ENCODE peak calls at places on chromosome 2, in six cellular contexts. N, K, J, Y, M and B are unnamed samples.
A peak's percentile ranks its signal among the peaks of the same experiment; 100 is the strongest.

GRCh38 chr2:217790681-217791392 is 212.0 kb downstream of the TNS1 start:
- DNase-seq in N (no peak), K (no peak), J (no peak), Y (no peak), M (no peak), B (peak; percentile 2)

GRCh38 chr2:109545828-109546713 is 67.7 kb downstream of the SEPTIN10 start:
- DNase-seq in N (peak; percentile 39), K (peak; percentile 62), J (peak; percentile 63), Y (peak; percentile 57), M (peak; percentile 28), B (peak; percentile 59)

GRCh38 chr2:46749042-46749461 is 166.6 kb downstream of the MCFD2 start:
- DNase-seq in N (no peak), K (peak; percentile 12), J (peak; percentile 73), Y (peak; percentile 25), M (no peak), B (no peak)

GRCh38 chr2:231483398-231484329 is 19.4 kb upstream of the NCL start:
- DNase-seq in N (no peak), K (no peak), J (no peak), Y (no peak), M (no peak), B (peak; percentile 39)

GRCh38 chr2:69724540-69725159 is 17.3 kb upstream of the ANXA4 start:
- DNase-seq in N (no peak), K (peak; percentile 74), J (peak; percentile 77), Y (peak; percentile 74), M (peak; percentile 62), B (peak; percentile 75)

GRCh38 chr2:54149623-54150501 is 34.4 kb downstream of the ACYP2 start:
- DNase-seq in N (no peak), K (no peak), J (no peak), Y (no peak), M (no peak), B (no peak)

GRCh38 chr2:225612636-225613035 is 213.1 kb downstream of the NYAP2 start:
- DNase-seq in N (no peak), K (no peak), J (no peak), Y (no peak), M (no peak), B (no peak)

GRCh38 chr2:28231110-28231621 is 161.5 kb upstream of the FOSL2 start:
- DNase-seq in N (no peak), K (no peak), J (no peak), Y (no peak), M (no peak), B (peak; percentile 27)

GRCh38 chr2:33804155-33804554 is 205.1 kb upstream of the FAM98A start:
- DNase-seq in N (no peak), K (no peak), J (no peak), Y (no peak), M (no peak), B (no peak)

GRCh38 chr2:201403904-201404303 is 46.8 kb upstream of the FLACC1 start:
- DNase-seq in N (no peak), K (peak; percentile 54), J (no peak), Y (no peak), M (no peak), B (no peak)

GRCh38 chr2:182445566-182445965 is 18.7 kb upstream of the PDE1A start:
- DNase-seq in N (no peak), K (no peak), J (no peak), Y (no peak), M (no peak), B (no peak)

GRCh38 chr2:219452361-219453317 is 18.0 kb downstream of the SPEG start:
- DNase-seq in N (no peak), K (no peak), J (no peak), Y (peak; percentile 33), M (peak; percentile 71), B (peak; percentile 63)

GRCh38 chr2:120601566-120601965 is 134.1 kb upstream of the GLI2 start:
- DNase-seq in N (no peak), K (no peak), J (no peak), Y (no peak), M (no peak), B (no peak)

GRCh38 chr2:190477563-190478454 is 56.7 kb downstream of the NEMP2 start:
- DNase-seq in N (no peak), K (no peak), J (no peak), Y (no peak), M (no peak), B (no peak)

GRCh38 chr2:71716697-71717624 is 263.6 kb downstream of the DYSF start:
- DNase-seq in N (no peak), K (no peak), J (peak; percentile 78), Y (peak; percentile 17), M (peak; percentile 10), B (no peak)

GRCh38 chr2:174776223-174776622 is 12.0 kb upstream of the CHRNA1 start:
- DNase-seq in N (no peak), K (no peak), J (no peak), Y (peak; percentile 46), M (no peak), B (no peak)

GRCh38 chr2:133085646-133086045 is 415.6 kb upstream of the LYPD1 start:
- DNase-seq in N (no peak), K (no peak), J (no peak), Y (no peak), M (no peak), B (peak; percentile 69)

GRCh38 chr2:219656523-219656922 is 29.1 kb downstream of the SLC4A3 start:
- DNase-seq in N (no peak), K (no peak), J (no peak), Y (no peak), M (no peak), B (no peak)

GRCh38 chr2:199462167-199462976 is 4.6 kb upstream of the SATB2 start:
- DNase-seq in N (no peak), K (no peak), J (no peak), Y (no peak), M (no peak), B (peak; percentile 35)

DNA sequence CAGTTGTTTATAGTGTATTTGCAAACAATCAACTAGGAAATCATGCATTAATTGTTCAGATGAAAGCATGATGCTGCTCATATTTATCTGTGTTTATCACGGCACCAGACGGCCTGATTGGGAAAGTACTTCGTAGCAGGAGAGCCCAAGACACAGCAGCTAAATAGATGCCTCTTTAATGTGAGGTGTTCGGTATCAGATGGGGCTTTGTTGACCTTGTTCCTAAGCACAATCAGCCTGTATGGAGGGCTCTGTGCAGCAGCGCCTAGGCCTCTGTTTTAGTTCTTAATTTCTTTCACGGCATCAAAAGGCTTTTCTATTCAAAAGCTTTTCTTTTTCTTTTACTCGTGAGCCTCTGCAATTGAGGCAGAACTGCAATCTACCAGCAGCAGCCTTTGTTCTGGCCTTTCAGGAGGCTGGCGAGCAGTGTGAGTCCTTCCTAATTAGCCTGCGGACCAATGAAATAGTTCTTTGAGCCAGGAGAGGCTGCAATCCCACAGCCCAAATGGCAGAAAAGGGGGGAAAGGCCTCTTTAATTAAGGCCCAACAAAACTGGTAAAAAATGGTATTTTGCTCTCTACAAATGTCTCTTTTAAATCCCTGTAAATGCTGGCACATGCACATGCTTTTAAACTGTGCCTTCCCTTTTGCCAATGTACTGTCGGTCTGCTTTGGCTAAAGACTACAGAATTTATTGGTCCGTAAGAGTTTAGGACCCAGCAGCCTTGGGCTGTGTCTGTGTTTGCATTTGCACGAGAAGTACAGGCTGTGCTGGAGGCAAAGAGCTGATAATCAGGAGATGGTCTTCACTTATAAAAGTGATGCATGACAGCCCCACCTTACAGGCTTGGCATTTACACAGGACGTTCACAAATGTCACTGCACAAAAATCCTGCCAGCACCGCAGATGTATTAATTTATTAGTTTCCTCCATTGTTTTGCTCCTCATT is 159.6 kb downstream of the RND3 start:
- DNase-seq in N (no peak), K (no peak), J (no peak), Y (no peak), M (no peak), B (peak; percentile 22)
- TF ChIP-seq JUND in N (no peak), K (no peak), J (no peak), Y (no peak), M (no peak), B (no peak)

GRCh38 chr2:241563981-241564595 is 5.5 kb downstream of the BOK start:
- DNase-seq in N (no peak), K (no peak), J (peak; percentile 44), Y (peak; percentile 18), M (no peak), B (no peak)
- TF ChIP-seq JUND in N (no peak), K (no peak), J (no peak), Y (no peak), M (no peak), B (no peak)

DNA sequence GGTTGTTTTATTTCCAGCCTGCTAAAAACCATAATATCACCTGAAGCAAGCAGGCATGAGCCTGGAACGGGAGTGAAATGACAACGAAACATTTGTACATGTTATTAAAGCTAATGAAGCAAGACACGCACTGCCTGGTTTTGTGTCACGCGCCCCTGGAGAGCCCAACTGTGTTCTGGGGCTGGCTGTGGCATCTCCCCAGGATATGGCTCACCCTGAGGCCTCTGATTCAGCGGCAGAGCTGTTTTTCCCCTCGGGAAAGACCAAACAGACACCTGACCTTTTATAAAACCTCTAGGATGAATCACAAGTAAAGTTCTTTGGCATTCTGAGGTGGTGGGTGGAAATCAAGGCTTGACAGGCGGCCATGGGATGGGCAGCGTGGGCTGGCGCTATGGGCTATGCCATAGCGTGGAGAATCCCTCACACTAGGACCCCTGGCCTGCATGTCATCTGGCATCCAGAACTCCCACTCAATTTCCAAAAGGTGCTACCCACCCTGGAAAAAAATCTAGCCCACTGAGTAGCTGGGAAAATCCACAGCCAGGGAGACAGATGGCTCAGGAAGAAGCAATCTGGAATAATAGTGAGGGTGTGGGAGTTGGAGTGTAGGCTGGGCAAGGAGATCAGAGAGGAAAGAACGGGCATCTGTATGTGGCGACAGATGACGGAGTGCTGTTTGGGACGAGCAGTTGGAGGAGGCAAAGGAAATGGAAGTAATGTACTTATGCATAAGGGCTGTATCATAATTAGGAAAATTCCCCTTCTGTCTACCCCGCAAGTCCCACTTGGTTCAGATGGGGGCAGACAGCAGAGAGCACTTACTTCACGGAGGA is 262.0 kb downstream of the AFF3 start:
- DNase-seq in N (no peak), K (no peak), J (no peak), Y (no peak), M (no peak), B (peak; percentile 20)
- TF ChIP-seq JUND in N (no peak), K (no peak), J (no peak), Y (no peak), M (no peak), B (peak; percentile 63)

DNA sequence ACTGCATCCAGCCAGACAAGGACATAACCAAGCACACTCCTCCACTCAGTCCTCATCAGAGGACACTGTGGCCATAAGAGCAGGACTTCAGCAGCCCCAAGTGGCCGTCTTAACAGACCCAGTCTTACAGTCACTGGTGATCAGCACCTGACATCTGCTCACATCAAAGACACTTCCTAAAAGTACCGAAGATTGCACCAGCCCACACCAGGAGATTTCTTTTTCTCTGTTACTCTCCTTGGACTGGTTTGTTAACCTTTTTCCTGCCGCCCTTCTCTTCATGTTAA is 44.1 kb downstream of the MRPS5 start:
- DNase-seq in N (no peak), K (peak; percentile 37), J (no peak), Y (no peak), M (no peak), B (peak; percentile 10)
- TF ChIP-seq JUND in N (no peak), K (no peak), J (no peak), Y (no peak), M (no peak), B (no peak)